ENCODE peak calls at places on chromosomes 13 and 19, in seven cellular contexts. B, X, O, K, W, G and L are unnamed samples. For H3K4me1, the result is how much of the 10 kb centered on the place peaks cover.

GRCh38 chr13:71968025-71968424 is 101.0 kb upstream of the DACH1 start:
- DNase-seq in K (no peak), X (no peak), G (no peak), W (no peak), B (no peak), O (no peak), L (no peak)

GRCh38 chr13:106568225-106569003 is 477 bp upstream of the ARGLU1 start:
- DNase-seq in O (no peak), K (no peak), B (no peak), G (no peak), X (peak), W (no peak), L (no peak)

GRCh38 chr19:50559636-50560035 is 8.6 kb downstream of the LRRC4B start:
- DNase-seq in O (no peak), K (peak), G (no peak), X (no peak), B (no peak), W (no peak), L (no peak)

GRCh38 chr13:113207890-113208423 is 512 bp downstream of the PCID2 start:
- DNase-seq in X (no peak), K (peak), W (no peak), O (no peak), B (peak), G (peak), L (peak)

GRCh38 chr19:58428617-58429016 is 11.3 kb downstream of the ZNF132 start:
- DNase-seq in K (no peak), X (no peak), G (no peak), O (no peak), W (no peak), B (no peak), L (no peak)

GRCh38 chr13:102401305-102401704 is 543 bp downstream of the FGF14 start:
- DNase-seq in G (no peak), X (no peak), W (no peak), O (no peak), K (no peak), B (no peak), L (no peak)

GRCh38 chr13:75798353-75799245 is 162.5 kb downstream of the LMO7 start:
- DNase-seq in B (no peak), K (no peak), X (no peak), G (no peak), O (no peak), W (no peak), L (no peak)

GRCh38 chr13:98950705-98951104 is 27.2 kb downstream of the DOCK9 start:
- DNase-seq in W (no peak), X (no peak), K (no peak), G (no peak), B (no peak), O (no peak), L (no peak)

GRCh38 chr13:86846501-86846900 is 824.7 kb upstream of the SLITRK5 start:
- DNase-seq in G (no peak), B (no peak), X (no peak), K (no peak), O (no peak), W (no peak), L (no peak)

GRCh38 chr19:30214651-30215051 is 157.5 kb upstream of the ZNF536 start:
- DNase-seq in O (no peak), W (no peak), G (no peak), X (peak), B (no peak), K (no peak), L (no peak)

GRCh38 chr13:40777166-40777956 is 6.4 kb upstream of the MRPS31 start:
- DNase-seq in X (peak), O (no peak), B (peak), K (peak), W (no peak), G (no peak), L (no peak)

GRCh38 chr13:53010374-53011105 is 18.1 kb upstream of the OLFM4 start:
- DNase-seq in O (no peak), W (no peak), B (peak), X (no peak), G (no peak), K (peak), L (no peak)

GRCh38 chr13:37457594-37457993 is 141.0 kb downstream of the POSTN start:
- DNase-seq in G (no peak), K (no peak), W (no peak), X (no peak), O (no peak), B (no peak), L (no peak)

GRCh38 chr19:45786533-45786894 is 4.2 kb upstream of the DMPK start:
- DNase-seq in W (no peak), K (no peak), X (no peak), B (no peak), O (no peak), G (no peak), L (no peak)

GRCh38 chr13:71879129-71879535 is 12.1 kb upstream of the DACH1 start:
- DNase-seq in K (no peak), B (no peak), G (no peak), O (no peak), W (no peak), X (peak), L (no peak)

GRCh38 chr13:33257786-33258185 is 27.8 kb downstream of the STARD13 start:
- DNase-seq in O (no peak), W (no peak), X (no peak), G (no peak), K (no peak), B (no peak), L (no peak)

GRCh38 chr13:105428816-105429215 is 1106.6 kb downstream of the EFNB2 start:
- DNase-seq in K (no peak), O (no peak), W (no peak), B (no peak), X (no peak), G (no peak), L (no peak)

GRCh38 chr13:43864921-43865320 is 14.6 kb downstream of the CCDC122 start:
- DNase-seq in W (no peak), X (no peak), O (no peak), K (no peak), G (no peak), B (no peak), L (no peak)

GRCh38 chr13:54210397-54211050 is 1181.9 kb downstream of the OLFM4 start:
- DNase-seq in X (no peak), G (no peak), W (no peak), K (no peak), B (no peak), O (no peak), L (no peak)

GRCh38 chr19:49056101-49056901 is 1.2 kb downstream of the CGB7 start:
- DNase-seq in G (peak), K (peak), W (no peak), X (peak), B (peak), O (peak), L (peak)

GRCh38 chr19:39199025-39199424 is 2.3 kb downstream of the NCCRP1 start:
- DNase-seq in W (no peak), X (no peak), O (peak), K (peak), G (no peak), B (no peak), L (peak)

GRCh38 chr19:33818426-33818825 is 21.8 kb downstream of the KCTD15 start:
- DNase-seq in G (no peak), X (no peak), W (no peak), B (no peak), K (no peak), O (no peak), L (no peak)

GRCh38 chr13:23320926-23321533 is 112.5 kb downstream of the SACS start:
- DNase-seq in X (no peak), G (no peak), W (no peak), K (no peak), O (no peak), B (no peak), L (no peak)

GRCh38 chr13:23319915-23320224 is 113.6 kb downstream of the SACS start:
- DNase-seq in O (no peak), B (no peak), G (no peak), X (no peak), W (no peak), K (no peak), L (no peak)

GRCh38 chr13:23322353-23323336 is 110.9 kb downstream of the SACS start:
- DNase-seq in B (no peak), W (no peak), K (no peak), X (no peak), G (no peak), O (no peak), L (no peak)

GRCh38 chr13:23323946-23324709 is 109.4 kb downstream of the SACS start:
- DNase-seq in K (no peak), B (no peak), X (no peak), G (no peak), O (no peak), W (no peak), L (no peak)

DNA sequence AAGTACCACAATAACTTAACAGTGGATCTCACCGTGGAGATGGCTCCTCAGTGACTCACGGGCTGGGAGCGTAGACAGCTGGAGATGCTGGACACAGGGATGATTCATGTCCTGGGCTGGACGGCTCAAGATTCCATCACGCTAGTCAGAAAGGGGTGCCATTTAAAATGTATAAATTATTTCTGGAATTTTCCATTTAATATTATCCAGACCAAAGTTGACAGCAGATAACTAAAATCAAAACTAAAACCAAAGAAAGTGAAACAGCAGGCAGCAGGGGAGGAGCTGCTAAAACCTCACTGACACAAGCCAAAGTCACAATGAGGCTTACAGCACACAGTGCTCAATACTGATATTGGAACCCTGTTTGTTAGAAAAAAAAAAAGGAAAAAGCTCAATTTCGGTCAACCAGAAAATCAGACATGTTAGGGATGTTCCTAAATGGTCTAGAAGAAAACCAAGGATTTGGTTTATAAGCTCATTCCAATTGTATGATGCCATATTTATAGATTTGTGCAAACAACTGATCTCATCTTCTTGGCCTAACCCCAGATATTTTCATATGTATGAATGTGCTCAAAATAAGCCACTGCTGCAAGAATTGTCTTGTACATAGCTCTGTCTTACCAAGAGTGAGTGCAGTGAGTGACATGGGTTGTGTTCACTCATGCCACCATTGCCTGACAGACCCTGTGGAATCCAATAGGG is 111.8 kb downstream of the SACS start:
- DNase-seq in O (no peak), G (no peak), W (no peak), K (no peak), X (no peak), B (peak), L (peak)
- H3K4me3 ChIP-seq in O (peak), G (no peak), W (peak), K (no peak), X (no peak), B (peak), L (peak)

GRCh38 chr19:16571283-16571682 is 932 bp downstream of the SLC35E1 start:
- DNase-seq in G (no peak), X (peak), W (no peak), K (no peak), O (no peak), B (no peak), L (peak)
- H3K4me1 ChIP-seq in G (under half), X (under half), W (under half), K (under half), O (under half), B (under half), L (under half)

GRCh38 chr19:8209111-8209964 is at the start of gene CERS4:
- DNase-seq in G (no peak), O (peak), W (peak), B (peak), X (peak), K (peak), L (peak)

GRCh38 chr19:8208710-8209110 is 460 bp upstream of the CERS4 start:
- DNase-seq in B (no peak), X (no peak), G (peak), W (no peak), K (no peak), O (peak), L (peak)

GRCh38 chr19:8206147-8207087 is 2.8 kb upstream of the CERS4 start:
- DNase-seq in X (no peak), B (no peak), O (no peak), W (no peak), K (peak), G (no peak), L (no peak)

GRCh38 chr19:8209965-8210659 is 942 bp downstream of the CERS4 start:
- DNase-seq in O (no peak), W (no peak), B (no peak), K (peak), G (no peak), X (no peak), L (peak)

DNA sequence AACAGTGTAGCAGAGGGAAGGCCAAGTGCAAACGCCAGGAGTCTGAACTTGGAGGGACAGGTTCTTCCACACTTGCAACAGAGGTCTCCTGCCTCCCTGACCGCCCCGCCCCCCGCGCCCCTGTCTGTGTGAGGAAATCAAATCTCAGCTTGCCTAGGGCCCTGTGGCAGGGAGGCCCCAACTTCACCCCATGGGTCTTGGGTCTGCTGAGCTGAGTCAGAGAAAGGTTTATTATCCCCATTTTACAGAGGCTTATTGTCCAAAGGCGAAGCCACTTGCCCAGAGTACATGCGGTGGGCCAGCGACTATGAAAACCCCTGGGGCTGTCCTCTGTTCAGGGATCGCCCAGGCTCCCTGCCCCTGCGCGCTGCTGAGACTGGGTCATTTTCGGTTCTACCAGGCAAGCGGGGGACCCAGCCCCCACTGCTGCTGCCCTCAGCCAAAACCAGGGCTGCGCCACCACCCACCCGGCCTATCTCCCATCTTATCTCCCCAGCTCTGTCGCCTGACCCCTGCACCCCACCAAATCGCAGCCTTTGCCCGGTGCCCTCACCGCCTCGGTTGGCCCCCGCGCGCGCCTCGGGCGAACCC is 956 bp upstream of the CERS4 start:
- DNase-seq in G (peak), W (no peak), K (peak), O (no peak), B (no peak), X (no peak), L (peak)
- H3K4me3 ChIP-seq in G (peak), W (peak), K (no peak), O (peak), B (peak), X (peak), L (peak)

DNA sequence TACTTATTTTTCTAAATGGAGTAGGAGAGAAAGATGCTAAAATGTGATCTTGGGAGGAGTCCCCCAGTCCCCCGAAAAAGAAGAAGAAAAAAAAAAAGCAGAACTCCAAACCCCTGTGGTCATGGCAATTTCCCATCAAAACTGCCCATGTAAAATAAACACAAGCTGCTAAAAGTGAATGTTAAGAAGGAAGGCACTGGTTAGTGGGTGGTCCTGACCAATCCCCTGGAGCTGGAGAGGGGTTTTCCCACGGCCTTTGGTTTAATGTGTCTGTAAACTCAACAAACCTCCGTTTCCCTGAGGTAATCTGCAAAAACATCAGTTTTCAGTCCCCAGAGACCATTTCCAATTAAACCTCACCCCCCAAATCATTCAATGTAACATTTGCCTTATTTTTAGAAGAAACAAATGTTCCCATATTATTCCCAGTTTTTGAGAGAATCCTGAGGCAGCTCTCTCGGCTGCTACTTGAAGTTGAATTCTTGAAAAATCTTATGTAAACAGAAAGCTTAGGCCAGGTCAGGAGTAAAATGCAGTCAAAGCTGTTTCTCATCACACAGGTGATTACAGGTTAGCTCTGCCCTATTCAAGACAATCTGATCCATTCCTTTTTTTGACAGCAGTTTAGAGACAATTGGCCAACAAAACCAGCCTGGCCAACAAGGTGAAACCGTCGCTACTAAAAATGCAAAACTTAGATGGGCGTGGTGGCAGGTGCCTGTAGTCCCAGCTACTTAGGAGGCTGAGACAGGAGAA is 17.0 kb downstream of the RAB3D start:
- DNase-seq in G (no peak), O (no peak), B (no peak), X (no peak), W (no peak), K (peak), L (no peak)
- H3K4me1 ChIP-seq in G (under half), O (under half), B (under half), X (under half), W (under half), K (under half), L (under half)

GRCh38 chr13:27308941-27309340 is 38.3 kb downstream of the RASL11A start:
- DNase-seq in B (no peak), O (no peak), G (no peak), W (no peak), K (no peak), X (no peak), L (no peak)

GRCh38 chr13:27304611-27305010 is 34.0 kb downstream of the RASL11A start:
- DNase-seq in B (no peak), K (no peak), X (no peak), O (no peak), W (no peak), G (no peak), L (no peak)

GRCh38 chr13:27304099-27304498 is 33.5 kb downstream of the RASL11A start:
- DNase-seq in B (no peak), G (no peak), K (no peak), W (no peak), O (no peak), X (no peak), L (no peak)

GRCh38 chr13:27309401-27309958 is 38.9 kb downstream of the RASL11A start:
- DNase-seq in X (no peak), B (no peak), O (no peak), G (no peak), W (no peak), K (no peak), L (no peak)

DNA sequence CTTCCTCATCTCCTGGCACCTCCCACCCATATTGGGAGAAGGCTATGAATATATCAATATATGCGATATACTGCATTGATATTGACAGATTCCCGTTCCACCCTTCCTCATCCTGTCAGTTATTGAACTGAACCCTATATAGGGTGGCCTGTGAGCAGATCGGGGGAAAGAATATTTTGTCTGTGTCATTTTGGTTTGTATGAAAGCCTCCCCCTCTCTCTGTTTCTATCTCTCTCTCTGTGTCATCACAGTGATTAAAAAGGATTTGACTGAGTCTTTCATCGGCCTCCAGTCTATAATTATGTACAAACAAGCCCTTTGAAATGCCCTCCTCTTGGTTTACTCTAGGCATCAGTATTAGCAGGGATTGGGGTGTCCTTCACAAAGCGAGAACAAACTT is 35.7 kb downstream of the RASL11A start:
- DNase-seq in W (no peak), G (no peak), O (no peak), K (no peak), X (no peak), B (no peak), L (no peak)
- H3K4me3 ChIP-seq in W (no peak), G (no peak), O (no peak), K (no peak), X (peak), B (no peak), L (no peak)

DNA sequence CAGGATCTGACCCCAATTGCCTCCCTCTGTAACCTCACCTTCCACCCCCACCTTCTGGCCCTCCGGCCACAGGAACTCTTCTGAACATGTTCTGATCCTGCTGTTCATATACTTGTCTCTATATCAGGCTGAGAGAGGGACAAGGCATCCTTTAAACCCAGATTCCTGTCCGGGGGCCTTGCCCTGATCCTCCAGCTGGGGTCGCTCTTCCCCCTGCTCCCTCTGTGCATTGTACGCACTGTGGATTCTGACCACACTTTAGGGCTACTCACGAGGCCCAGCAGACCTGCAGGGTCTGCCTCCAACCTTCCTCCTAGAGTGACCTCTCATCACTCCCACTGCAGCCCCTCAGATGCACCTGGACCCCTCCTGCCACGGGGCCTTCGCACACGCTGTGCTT is 269.3 kb downstream of the UQCRFS1 start:
- DNase-seq in X (no peak), K (no peak), O (no peak), W (no peak), B (no peak), G (no peak), L (peak)
- H3K4me1 ChIP-seq in X (under half), K (under half), O (under half), W (under half), B (under half), G (under half), L (under half)